ENCODE peak calls at places on chromosomes 7 and 10, in seven cellular contexts. S is fibroblast of mammary gland, T is frontal cortex, O is RPMI8226, R is right atrium auricular region, V is heart right ventricle, K is cardiac muscle cell. I is an unnamed sample.

GRCh38 chr7:115499966-115500365 is 530.6 kb downstream of the TFEC start:
- DNase-seq in V (no peak), R (no peak), S (no peak), K (no peak), O (no peak), T (no peak), I (no peak)

GRCh38 chr7:148031816-148032215 is 558.8 kb upstream of the C7orf33 start:
- DNase-seq in O (no peak), T (no peak), K (no peak), V (no peak), S (no peak), R (no peak), I (no peak)

GRCh38 chr10:98262571-98262970 is 5.4 kb downstream of the LOXL4 start:
- DNase-seq in R (peak), O (peak), V (peak), S (peak), T (no peak), K (peak), I (peak)

GRCh38 chr7:157008206-157009169 is 2.0 kb downstream of the MNX1 start:
- DNase-seq in K (no peak), O (no peak), R (no peak), T (no peak), S (no peak), V (no peak), I (no peak)

GRCh38 chr7:41817386-41817785 is 114.5 kb upstream of the INHBA start:
- DNase-seq in O (no peak), K (peak), V (no peak), T (no peak), R (no peak), S (peak), I (no peak)

GRCh38 chr7:93515144-93515543 is 59.4 kb downstream of the CALCR start:
- DNase-seq in S (peak), O (no peak), R (no peak), V (no peak), K (peak), T (no peak), I (no peak)

GRCh38 chr10:773562-774161 is 84.2 kb upstream of the DIP2C start:
- DNase-seq in K (no peak), T (peak), R (peak), V (no peak), S (no peak), O (no peak), I (no peak)

GRCh38 chr7:107725138-107725740 is 18.7 kb upstream of the CBLL1 start:
- DNase-seq in K (peak), O (peak), V (no peak), T (peak), S (peak), R (no peak), I (no peak)

GRCh38 chr10:130492266-130492934 is 356.2 kb downstream of the GLRX3 start:
- DNase-seq in S (no peak), O (no peak), V (no peak), T (no peak), K (no peak), R (no peak), I (peak)

GRCh38 chr10:89470628-89471027 is 56.3 kb downstream of the IFIT5 start:
- DNase-seq in K (no peak), V (no peak), O (no peak), T (no peak), S (no peak), R (no peak), I (no peak)

GRCh38 chr7:73718905-73719805 is at the start of gene STX1A:
- DNase-seq in K (peak), V (peak), R (no peak), O (peak), T (peak), S (peak), I (no peak)

GRCh38 chr10:111207525-111207924 is 130.7 kb downstream of the ADRA2A start:
- DNase-seq in T (no peak), V (no peak), R (no peak), O (peak), S (no peak), K (no peak), I (no peak)

GRCh38 chr10:79429751-79430150 is 15.7 kb downstream of the ZCCHC24 start:
- DNase-seq in V (no peak), T (no peak), S (no peak), O (no peak), K (no peak), R (no peak), I (no peak)

GRCh38 chr10:90321132-90321816 is 536.6 kb downstream of the HTR7 start:
- DNase-seq in T (no peak), K (peak), R (no peak), V (no peak), O (no peak), S (peak), I (no peak)

GRCh38 chr7:93048136-93048930 is 69.4 kb downstream of the SAMD9 start:
- DNase-seq in T (no peak), R (no peak), S (peak), K (no peak), V (no peak), O (no peak), I (no peak)

GRCh38 chr7:130144632-130145171 is 60.5 kb downstream of the TMEM209 start:
- DNase-seq in T (no peak), S (peak), V (no peak), K (peak), R (no peak), O (no peak), I (no peak)

GRCh38 chr10:31952066-31952465 is 23.4 kb upstream of the ARHGAP12 start:
- DNase-seq in T (no peak), V (no peak), R (no peak), S (peak), O (peak), K (no peak), I (no peak)

GRCh38 chr10:23063387-23064287 is 31.7 kb upstream of the MSRB2 start:
- DNase-seq in T (no peak), S (peak), R (no peak), V (no peak), K (peak), O (no peak), I (no peak)

GRCh38 chr10:42475168-42476098 is 162.9 kb downstream of the ZNF33B start:
- DNase-seq in S (peak), T (no peak), O (no peak), K (peak), V (peak), R (no peak), I (no peak)

GRCh38 chr10:96271017-96271815 is at the start of gene BLNK:
- DNase-seq in T (no peak), V (peak), K (peak), S (peak), O (peak), R (peak), I (no peak)

GRCh38 chr10:18378766-18379165 is 238.5 kb downstream of the CACNB2 start:
- DNase-seq in V (peak), T (no peak), R (no peak), K (no peak), S (no peak), O (no peak), I (no peak)

GRCh38 chr7:30476401-30477145 is 2.0 kb downstream of the NOD1 start:
- DNase-seq in O (no peak), R (peak), V (no peak), K (peak), T (no peak), S (peak), I (no peak)

GRCh38 chr10:110825510-110825909 is 46.2 kb upstream of the PDCD4 start:
- DNase-seq in V (no peak), R (no peak), O (no peak), K (no peak), T (no peak), S (no peak), I (no peak)

GRCh38 chr10:122435212-122435827 is 19.1 kb upstream of the ARMS2 start:
- DNase-seq in S (peak), K (peak), T (no peak), R (no peak), O (peak), V (no peak), I (no peak)

GRCh38 chr7:517848-518629 is 1.6 kb downstream of the PDGFA start:
- DNase-seq in K (peak), V (peak), O (peak), R (peak), T (peak), S (peak), I (no peak)